ENCODE peak calls at places on chromosome 21, in five cellular contexts. One of them, this sample, is unnamed.

GRCh38 chr21:23876925-23877558 is 1730.2 kb downstream of the MRPL39 start:
- DNase-seq in HCT116: no peak
- DNase-seq in breast epithelium: no peak
- DNase-seq in suprapubic skin: no peak
- DNase-seq in A549: no peak
- DNase-seq in this sample: no peak

GRCh38 chr21:25457411-25457810 is 149.9 kb downstream of the MRPL39 start:
- DNase-seq in HCT116: no peak
- DNase-seq in breast epithelium: no peak
- DNase-seq in suprapubic skin: no peak
- DNase-seq in A549: no peak
- DNase-seq in this sample: no peak

GRCh38 chr21:15437873-15438272 is 291.9 kb upstream of the USP25 start:
- DNase-seq in HCT116: no peak
- DNase-seq in breast epithelium: no peak
- DNase-seq in suprapubic skin: no peak
- DNase-seq in A549: no peak
- DNase-seq in this sample: no peak

GRCh38 chr21:43733060-43733459 is 14.1 kb downstream of the PDXK start:
- DNase-seq in HCT116: no peak
- DNase-seq in breast epithelium: no peak
- DNase-seq in suprapubic skin: no peak
- DNase-seq in A549: no peak
- DNase-seq in this sample: no peak

GRCh38 chr21:26164311-26164710 is 6.3 kb downstream of the APP start:
- DNase-seq in HCT116: no peak
- DNase-seq in breast epithelium: no peak
- DNase-seq in suprapubic skin: no peak
- DNase-seq in A549: no peak
- DNase-seq in this sample: no peak

GRCh38 chr21:43306911-43307676 is 119.8 kb downstream of the SIK1 start:
- DNase-seq in HCT116: no peak
- DNase-seq in breast epithelium: no peak
- DNase-seq in suprapubic skin: peak
- DNase-seq in A549: peak
- DNase-seq in this sample: no peak

GRCh38 chr21:26115899-26116298 is 54.7 kb downstream of the APP start:
- DNase-seq in HCT116: no peak
- DNase-seq in breast epithelium: no peak
- DNase-seq in suprapubic skin: no peak
- DNase-seq in A549: peak
- DNase-seq in this sample: no peak

GRCh38 chr21:34649400-34649799 is 19.4 kb upstream of the CLIC6 start:
- DNase-seq in HCT116: no peak
- DNase-seq in breast epithelium: no peak
- DNase-seq in suprapubic skin: no peak
- DNase-seq in A549: no peak
- DNase-seq in this sample: no peak

GRCh38 chr21:39805983-39806382 is 61.0 kb downstream of the IGSF5 start:
- DNase-seq in HCT116: no peak
- DNase-seq in breast epithelium: no peak
- DNase-seq in suprapubic skin: no peak
- DNase-seq in A549: no peak
- DNase-seq in this sample: no peak

GRCh38 chr21:36733857-36734256 is 34.9 kb downstream of the SIM2 start:
- DNase-seq in HCT116: no peak
- DNase-seq in breast epithelium: no peak
- DNase-seq in suprapubic skin: no peak
- DNase-seq in A549: no peak
- DNase-seq in this sample: no peak

GRCh38 chr21:36730291-36731281 is 31.7 kb downstream of the SIM2 start:
- DNase-seq in HCT116: no peak
- DNase-seq in breast epithelium: no peak
- DNase-seq in suprapubic skin: peak
- DNase-seq in A549: no peak
- DNase-seq in this sample: no peak

GRCh38 chr21:36732217-36732616 is 33.3 kb downstream of the SIM2 start:
- DNase-seq in HCT116: no peak
- DNase-seq in breast epithelium: no peak
- DNase-seq in suprapubic skin: no peak
- DNase-seq in A549: no peak
- DNase-seq in this sample: no peak

GRCh38 chr21:36734367-36735200 is 35.7 kb downstream of the SIM2 start:
- DNase-seq in HCT116: no peak
- DNase-seq in breast epithelium: no peak
- DNase-seq in suprapubic skin: no peak
- DNase-seq in A549: no peak
- DNase-seq in this sample: no peak

DNA sequence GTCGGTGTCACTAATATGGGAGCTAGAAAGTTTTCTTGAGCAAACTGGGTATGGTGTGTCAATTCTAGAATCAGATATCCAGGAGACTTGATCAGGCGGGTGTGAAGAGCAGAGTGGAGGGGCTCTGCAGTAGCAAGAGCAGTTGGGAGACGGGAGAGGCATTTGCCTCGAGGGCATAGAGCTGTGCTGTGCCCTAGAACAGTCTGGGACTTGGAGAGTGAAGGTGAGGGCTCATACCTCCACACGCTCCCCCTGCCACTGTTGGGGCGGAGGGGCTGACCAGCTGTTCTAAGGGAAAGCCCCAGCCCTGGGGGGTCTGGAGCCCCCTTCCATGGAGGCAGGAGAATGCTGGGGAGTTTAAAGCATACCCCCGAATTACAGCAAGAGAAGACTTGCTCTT is 33.8 kb downstream of the SIM2 start:
- DNase-seq in HCT116: no peak
- DNase-seq in breast epithelium: no peak
- DNase-seq in suprapubic skin: no peak
- DNase-seq in A549: no peak
- DNase-seq in this sample: no peak
- TF ChIP-seq POLR2A in HCT116: no peak
- TF ChIP-seq POLR2A in breast epithelium: no peak
- TF ChIP-seq POLR2A in suprapubic skin: no peak
- TF ChIP-seq POLR2A in A549: no peak
- TF ChIP-seq POLR2A in this sample: no peak

GRCh38 chr21:37267269-37268185 is at the start of gene VPS26C:
- DNase-seq in HCT116: peak
- DNase-seq in breast epithelium: peak
- DNase-seq in suprapubic skin: peak
- DNase-seq in A549: peak
- DNase-seq in this sample: peak
- TF ChIP-seq POLR2A in HCT116: no peak
- TF ChIP-seq POLR2A in breast epithelium: peak
- TF ChIP-seq POLR2A in suprapubic skin: peak
- TF ChIP-seq POLR2A in A549: peak
- TF ChIP-seq POLR2A in this sample: peak

DNA sequence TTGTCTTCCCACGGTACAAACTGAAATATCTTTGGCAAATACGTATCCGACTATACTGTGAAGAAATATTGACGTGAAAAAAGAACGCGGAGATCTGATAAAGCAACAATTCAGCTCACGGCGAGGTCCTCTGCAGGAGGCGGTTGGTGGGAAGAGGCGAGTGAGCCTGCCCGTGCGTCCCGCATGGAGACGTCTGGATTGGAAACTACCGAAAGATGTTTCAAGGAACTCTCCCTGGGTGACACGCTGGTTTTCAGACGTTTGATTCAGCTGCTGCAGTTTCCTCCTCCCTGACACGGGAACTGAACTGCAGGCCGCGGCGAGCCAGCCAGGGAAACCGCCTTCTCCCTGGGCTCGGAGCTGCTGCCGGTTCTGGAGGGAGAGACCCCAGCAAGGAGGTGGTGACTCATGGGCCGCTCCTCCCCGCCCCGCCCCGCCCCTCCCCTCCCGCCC is 390 bp upstream of the COL6A1 start:
- DNase-seq in HCT116: peak
- DNase-seq in breast epithelium: peak
- DNase-seq in suprapubic skin: peak
- DNase-seq in A549: peak
- DNase-seq in this sample: peak
- TF ChIP-seq POLR2A in HCT116: no peak
- TF ChIP-seq POLR2A in breast epithelium: no peak
- TF ChIP-seq POLR2A in suprapubic skin: peak
- TF ChIP-seq POLR2A in A549: peak
- TF ChIP-seq POLR2A in this sample: no peak

GRCh38 chr21:41763996-41764395 is 2.9 kb downstream of the RIPK4 start:
- DNase-seq in HCT116: no peak
- DNase-seq in breast epithelium: no peak
- DNase-seq in suprapubic skin: no peak
- DNase-seq in A549: no peak
- DNase-seq in this sample: no peak

GRCh38 chr21:41765393-41765950 is 1.4 kb downstream of the RIPK4 start:
- DNase-seq in HCT116: no peak
- DNase-seq in breast epithelium: no peak
- DNase-seq in suprapubic skin: no peak
- DNase-seq in A549: no peak
- DNase-seq in this sample: no peak

GRCh38 chr21:41763398-41763931 is 3.4 kb downstream of the RIPK4 start:
- DNase-seq in HCT116: no peak
- DNase-seq in breast epithelium: no peak
- DNase-seq in suprapubic skin: no peak
- DNase-seq in A549: no peak
- DNase-seq in this sample: no peak

GRCh38 chr21:41766051-41766882 is 585 bp downstream of the RIPK4 start:
- DNase-seq in HCT116: no peak
- DNase-seq in breast epithelium: no peak
- DNase-seq in suprapubic skin: no peak
- DNase-seq in A549: no peak
- DNase-seq in this sample: no peak

GRCh38 chr21:41764558-41765392 is 2.1 kb downstream of the RIPK4 start:
- DNase-seq in HCT116: no peak
- DNase-seq in breast epithelium: no peak
- DNase-seq in suprapubic skin: no peak
- DNase-seq in A549: peak
- DNase-seq in this sample: no peak
- TF ChIP-seq POLR2A in HCT116: no peak
- TF ChIP-seq POLR2A in breast epithelium: no peak
- TF ChIP-seq POLR2A in suprapubic skin: no peak
- TF ChIP-seq POLR2A in A549: no peak
- TF ChIP-seq POLR2A in this sample: no peak

DNA sequence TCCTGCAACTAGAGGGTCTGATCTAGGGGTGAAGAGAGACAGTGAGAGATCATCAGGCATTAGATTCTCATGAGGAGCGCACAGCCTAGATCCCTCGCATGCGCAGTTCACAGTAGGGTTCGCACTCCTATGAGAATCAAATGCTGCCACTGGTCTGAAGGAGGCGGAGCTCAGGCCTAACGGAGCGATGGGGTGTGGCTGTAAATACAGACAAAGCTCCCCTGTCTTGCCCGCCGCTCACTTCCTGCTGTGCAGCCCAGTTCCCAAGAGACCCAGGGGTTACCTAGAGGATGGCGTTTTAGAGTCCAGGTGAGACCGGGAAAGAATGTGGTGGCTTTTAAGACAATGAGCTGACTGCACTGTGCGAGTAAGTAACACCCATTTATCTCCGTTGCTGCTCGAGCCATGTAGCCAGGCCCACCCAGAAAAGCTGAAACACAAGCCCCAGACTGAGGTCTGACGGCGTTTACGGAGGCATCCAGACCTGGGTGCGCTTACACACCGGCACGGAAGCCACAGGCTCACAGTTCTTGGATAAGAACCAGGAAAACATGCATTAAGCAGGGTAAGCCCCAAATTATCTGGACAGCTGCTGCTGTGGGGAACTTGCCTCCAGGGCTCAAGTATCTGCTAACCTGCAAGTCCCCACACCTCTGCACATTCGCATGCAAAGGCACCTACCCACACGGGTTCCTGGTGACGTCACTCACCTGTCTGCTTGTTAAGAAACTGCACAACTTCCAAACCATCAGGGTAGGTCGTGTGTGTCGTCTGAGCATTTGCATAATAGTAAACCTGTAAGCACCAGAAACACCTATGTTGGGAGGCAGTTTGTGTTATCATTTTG is 12.5 kb downstream of the TCP10L start:
- DNase-seq in HCT116: no peak
- DNase-seq in breast epithelium: peak
- DNase-seq in suprapubic skin: no peak
- DNase-seq in A549: no peak
- DNase-seq in this sample: no peak
- TF ChIP-seq POLR2A in HCT116: no peak
- TF ChIP-seq POLR2A in breast epithelium: no peak
- TF ChIP-seq POLR2A in suprapubic skin: no peak
- TF ChIP-seq POLR2A in A549: no peak
- TF ChIP-seq POLR2A in this sample: no peak

GRCh38 chr21:45461806-45462341 is 56.9 kb downstream of the COL18A1 start:
- DNase-seq in HCT116: no peak
- DNase-seq in breast epithelium: no peak
- DNase-seq in suprapubic skin: no peak
- DNase-seq in A549: no peak
- DNase-seq in this sample: no peak

GRCh38 chr21:45460011-45460565 is 55.1 kb downstream of the COL18A1 start:
- DNase-seq in HCT116: no peak
- DNase-seq in breast epithelium: no peak
- DNase-seq in suprapubic skin: peak
- DNase-seq in A549: no peak
- DNase-seq in this sample: no peak

GRCh38 chr21:45461369-45461750 is 56.4 kb downstream of the COL18A1 start:
- DNase-seq in HCT116: no peak
- DNase-seq in breast epithelium: no peak
- DNase-seq in suprapubic skin: no peak
- DNase-seq in A549: no peak
- DNase-seq in this sample: no peak

GRCh38 chr21:45459171-45460010 is 54.4 kb downstream of the COL18A1 start:
- DNase-seq in HCT116: no peak
- DNase-seq in breast epithelium: no peak
- DNase-seq in suprapubic skin: peak
- DNase-seq in A549: no peak
- DNase-seq in this sample: no peak

DNA sequence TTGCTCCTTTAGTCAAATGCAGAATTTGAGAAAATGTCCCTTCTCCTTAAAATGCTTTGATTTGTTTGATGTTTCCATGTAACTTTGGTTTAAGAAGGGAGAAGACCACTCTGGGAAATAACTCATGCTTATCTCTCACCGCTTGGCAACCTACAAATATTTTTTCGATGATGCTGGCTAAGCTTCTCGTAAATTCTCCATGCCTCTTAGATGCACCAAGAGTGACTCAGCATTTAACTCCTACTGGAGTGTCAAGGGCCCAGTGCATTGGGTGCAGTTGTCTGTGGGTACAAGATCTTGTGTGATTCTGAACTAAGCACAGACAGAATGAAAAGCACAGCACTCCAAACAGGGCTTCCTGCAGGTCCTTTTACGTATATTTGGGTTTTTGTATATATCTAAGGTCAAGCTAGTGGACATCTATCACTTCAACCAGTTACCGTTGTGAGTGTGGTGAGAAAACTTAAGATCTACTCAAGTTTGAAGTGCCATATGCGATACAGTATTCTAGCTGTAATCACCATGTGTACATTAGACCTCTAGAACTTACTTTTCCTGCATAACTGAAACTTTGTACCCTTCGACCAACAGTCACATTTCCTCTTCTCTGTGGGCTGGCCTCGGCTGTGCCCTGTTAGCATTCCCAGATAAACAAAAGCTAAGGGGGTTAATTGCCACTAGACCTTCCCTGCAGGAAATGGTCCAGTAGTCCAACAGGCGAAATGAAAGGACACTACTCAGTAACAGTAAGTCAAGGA is 55.8 kb downstream of the COL18A1 start:
- DNase-seq in HCT116: no peak
- DNase-seq in breast epithelium: no peak
- DNase-seq in suprapubic skin: no peak
- DNase-seq in A549: peak
- DNase-seq in this sample: no peak
- TF ChIP-seq POLR2A in HCT116: no peak
- TF ChIP-seq POLR2A in breast epithelium: no peak
- TF ChIP-seq POLR2A in suprapubic skin: no peak
- TF ChIP-seq POLR2A in A549: no peak
- TF ChIP-seq POLR2A in this sample: no peak

This sample was measured in erythroblast.